ENCODE peak calls at places on chromosome 11, in four cellular contexts. Q is fibroblast of the aortic adventitia, O is psoas muscle, P is OCI-LY7. U is an unnamed sample.

GRCh38 chr11:35288817-35289541 is 130.4 kb downstream of the SLC1A2 start:
- DNase-seq in Q (peak; percentile 87), O (no peak), P (no peak), U (no peak)

GRCh38 chr11:15535414-15535813 is 420.7 kb downstream of the INSC start:
- DNase-seq in Q (no peak), O (no peak), P (no peak), U (no peak)

GRCh38 chr11:96054870-96055705 is 131.2 kb upstream of the MTMR2 start:
- DNase-seq in Q (peak; percentile 67), O (no peak), P (peak; percentile 54), U (no peak)

GRCh38 chr11:62810748-62811147 is 5.5 kb upstream of the NXF1 start:
- DNase-seq in Q (no peak), O (no peak), P (no peak), U (no peak)

GRCh38 chr11:119094816-119095065 is 6.9 kb downstream of the DPAGT1 start:
- DNase-seq in Q (peak; percentile 80), O (peak; percentile 94), P (no peak), U (peak; percentile 73)

GRCh38 chr11:78083036-78083435 is 3.4 kb upstream of the NDUFC2 start:
- DNase-seq in Q (peak; percentile 75), O (no peak), P (no peak), U (no peak)

GRCh38 chr11:31455177-31455576 is 54.2 kb downstream of the IMMP1L start:
- DNase-seq in Q (no peak), O (no peak), P (no peak), U (no peak)

GRCh38 chr11:108538022-108538424 is 39.8 kb upstream of the POGLUT3 start:
- DNase-seq in Q (no peak), O (no peak), P (no peak), U (no peak)

GRCh38 chr11:62025429-62026105 is 58.1 kb upstream of the FTH1 start:
- DNase-seq in Q (peak; percentile 97), O (peak; percentile 68), P (no peak), U (peak; percentile 68)

GRCh38 chr11:67640021-67640757 is 626 bp upstream of the TBX10 start:
- DNase-seq in Q (peak; percentile 58), O (peak; percentile 81), P (peak; percentile 82), U (peak; percentile 83)

GRCh38 chr11:83827940-83828554 is 541.9 kb upstream of the CCDC90B start:
- DNase-seq in Q (peak; percentile 60), O (no peak), P (peak; percentile 61), U (peak; percentile 16)

GRCh38 chr11:45737056-45737455 is 67.9 kb upstream of the SLC35C1 start:
- DNase-seq in Q (peak; percentile 5), O (no peak), P (no peak), U (no peak)

GRCh38 chr11:17639091-17639490 is 80.3 kb upstream of the MYOD1 start:
- DNase-seq in Q (no peak), O (no peak), P (no peak), U (no peak)

GRCh38 chr11:62671272-62671603 is 235 bp upstream of the UQCC3 start:
- DNase-seq in Q (no peak), O (no peak), P (no peak), U (no peak)

GRCh38 chr11:62145261-62145871 is 21.6 kb downstream of the INCENP start:
- DNase-seq in Q (no peak), O (no peak), P (no peak), U (no peak)

GRCh38 chr11:107490836-107491235 is 33.2 kb upstream of the CWF19L2 start:
- DNase-seq in Q (no peak), O (no peak), P (no peak), U (no peak)

GRCh38 chr11:120536797-120537169 is 25.2 kb downstream of the GRIK4 start:
- DNase-seq in Q (no peak), O (no peak), P (no peak), U (no peak)

GRCh38 chr11:84437129-84438123 is 1151.3 kb upstream of the CCDC90B start:
- DNase-seq in Q (peak; percentile 3), O (no peak), P (peak; percentile 15), U (peak; percentile 13)

GRCh38 chr11:68215524-68216170 is 2.6 kb upstream of the KMT5B start:
- DNase-seq in Q (no peak), O (no peak), P (no peak), U (no peak)

GRCh38 chr11:84103096-84103495 is 816.9 kb upstream of the CCDC90B start:
- DNase-seq in Q (no peak), O (no peak), P (no peak), U (no peak)

GRCh38 chr11:106063009-106063408 is 14.1 kb downstream of the KBTBD3 start:
- DNase-seq in Q (no peak), O (no peak), P (no peak), U (peak; percentile 16)

GRCh38 chr11:81237139-81237538 is 1496.5 kb downstream of the FAM181B start:
- DNase-seq in Q (peak; percentile 9), O (no peak), P (peak; percentile 19), U (no peak)

GRCh38 chr11:3089236-3090061 is 32.2 kb upstream of the CARS1 start:
- DNase-seq in Q (no peak), O (no peak), P (no peak), U (peak; percentile 31)

DNA sequence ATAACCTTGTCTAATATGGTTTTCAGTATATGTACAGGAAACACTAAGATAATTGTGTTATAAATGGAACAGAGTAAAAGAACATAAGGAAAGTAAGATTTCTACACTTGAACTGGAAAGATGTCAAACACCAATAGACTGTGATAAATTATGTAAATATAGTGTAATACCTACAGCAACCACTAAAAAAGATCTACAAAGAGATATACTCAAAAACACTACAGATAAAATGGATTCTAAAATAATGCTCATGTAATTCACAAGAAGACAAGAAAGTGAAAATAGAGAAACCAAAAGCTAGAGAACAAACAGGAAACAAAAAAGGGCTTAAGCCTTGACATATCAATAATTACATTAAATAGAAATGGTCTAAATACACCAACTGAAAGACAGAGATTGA is 30.9 kb downstream of the DEUP1 start:
- DNase-seq in Q (no peak), O (no peak), P (no peak), U (no peak)
- TF ChIP-seq CTCF in Q (no peak), O (peak; percentile 7), P (peak; percentile 44), U (no peak)

GRCh38 chr11:92382311-92382710 is 157.7 kb downstream of the FAT3 start:
- DNase-seq in Q (no peak), O (no peak), P (no peak), U (no peak)
- TF ChIP-seq CTCF in Q (no peak), O (no peak), P (no peak), U (no peak)

DNA sequence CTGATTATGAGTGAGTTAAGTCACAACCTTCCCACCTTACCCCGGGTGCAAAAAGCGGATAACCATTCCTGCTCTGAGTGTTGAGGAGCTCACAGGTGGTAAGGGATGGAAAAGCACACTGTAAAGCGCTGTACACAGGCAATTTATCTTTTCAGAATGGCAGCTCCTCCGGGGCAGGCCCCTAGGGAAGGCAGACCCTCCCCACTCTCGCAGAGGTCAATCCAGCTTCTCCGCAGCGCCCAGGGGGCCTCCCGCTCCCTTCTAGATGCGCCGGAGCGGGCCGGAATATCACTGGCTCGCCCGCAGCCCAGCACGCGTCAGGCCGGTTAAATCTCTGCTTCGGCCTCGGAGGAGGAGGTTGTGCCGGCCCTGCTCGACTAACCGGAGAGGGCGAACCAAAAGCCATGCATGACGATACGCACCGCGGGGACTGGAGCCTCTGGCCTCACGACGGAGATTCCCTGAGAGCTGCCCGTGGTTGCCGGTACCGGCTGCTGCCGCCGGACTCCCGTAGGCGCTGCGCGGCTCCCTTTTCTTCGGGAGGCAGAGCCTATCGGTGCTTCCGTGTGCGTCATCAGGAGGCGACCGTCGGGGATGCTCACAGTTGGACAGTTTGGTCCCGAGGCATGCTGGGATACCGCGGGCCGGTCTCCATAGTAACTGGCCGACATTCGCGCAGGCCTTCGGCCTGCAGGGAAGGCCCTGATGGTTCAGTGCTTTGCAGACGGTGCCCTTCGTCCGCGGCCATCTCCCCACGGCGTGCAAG is at the start of gene BRMS1:
- DNase-seq in Q (peak; percentile 97), O (peak; percentile 99), P (peak; percentile 96), U (peak; percentile 98)
- TF ChIP-seq CTCF in Q (peak; percentile 40), O (peak; percentile 28), P (no peak), U (no peak)

GRCh38 chr11:44315947-44316387 is 6.0 kb upstream of the ALX4 start:
- DNase-seq in Q (no peak), O (peak; percentile 68), P (no peak), U (no peak)
- TF ChIP-seq CTCF in Q (peak; percentile 13), O (no peak), P (no peak), U (no peak)

DNA sequence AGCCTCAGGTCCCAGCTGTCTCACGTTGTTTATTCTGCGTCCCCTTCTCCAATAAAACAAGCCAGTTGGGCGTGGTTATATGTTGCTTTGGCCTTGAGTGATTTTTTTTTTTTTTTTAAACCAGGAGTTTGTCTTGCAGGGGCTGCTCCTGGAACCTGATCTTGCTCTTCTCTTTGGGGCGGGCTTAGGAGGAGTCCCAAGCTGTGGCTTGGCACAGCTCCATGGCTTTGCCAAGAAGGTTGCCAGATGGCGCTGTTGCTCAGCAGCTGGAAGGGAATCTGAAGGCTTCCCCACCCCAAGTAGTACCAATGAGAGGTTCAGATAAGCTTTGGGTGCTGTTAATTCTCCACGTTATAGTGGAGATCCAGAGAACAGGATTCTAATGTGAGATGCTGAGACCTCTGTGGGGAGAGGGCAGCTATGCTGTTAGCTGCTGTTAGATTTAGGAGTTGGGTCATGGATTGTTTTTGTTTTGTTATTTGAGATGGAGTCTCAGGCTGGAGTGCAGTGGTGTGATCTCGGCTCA is 2.0 kb upstream of the FERMT3 start:
- DNase-seq in Q (peak; percentile 98), O (peak; percentile 92), P (peak; percentile 85), U (peak; percentile 86)
- TF ChIP-seq CTCF in Q (peak; percentile 62), O (peak; percentile 65), P (peak; percentile 90), U (peak; percentile 50)

GRCh38 chr11:8059030-8059429 is 22.0 kb upstream of the TUB start:
- DNase-seq in Q (no peak), O (no peak), P (no peak), U (no peak)

GRCh38 chr11:8055836-8056526 is 25.0 kb upstream of the TUB start:
- DNase-seq in Q (no peak), O (no peak), P (no peak), U (no peak)

GRCh38 chr11:8056810-8057463 is 24.1 kb upstream of the TUB start:
- DNase-seq in Q (peak; percentile 95), O (peak; percentile 82), P (no peak), U (no peak)

GRCh38 chr11:8058216-8058615 is 22.8 kb upstream of the TUB start:
- DNase-seq in Q (no peak), O (no peak), P (no peak), U (no peak)

GRCh38 chr11:8055111-8055835 is 25.7 kb upstream of the TUB start:
- DNase-seq in Q (no peak), O (no peak), P (no peak), U (no peak)
- TF ChIP-seq CTCF in Q (no peak), O (no peak), P (no peak), U (no peak)

GRCh38 chr11:130165601-130166456 is 6.2 kb downstream of the ST14 start:
- DNase-seq in Q (no peak), O (no peak), P (peak; percentile 84), U (no peak)

GRCh38 chr11:130162733-130163132 is 3.2 kb downstream of the ST14 start:
- DNase-seq in Q (no peak), O (no peak), P (peak; percentile 58), U (no peak)

GRCh38 chr11:130164221-130164570 is 4.6 kb downstream of the ST14 start:
- DNase-seq in Q (no peak), O (no peak), P (no peak), U (no peak)

GRCh38 chr11:130161441-130161840 is 1.9 kb downstream of the ST14 start:
- DNase-seq in Q (no peak), O (no peak), P (peak; percentile 57), U (no peak)

GRCh38 chr11:130163346-130164220 is 4.0 kb downstream of the ST14 start:
- DNase-seq in Q (no peak), O (no peak), P (peak; percentile 70), U (no peak)
- TF ChIP-seq CTCF in Q (no peak), O (no peak), P (peak; percentile 36), U (no peak)

GRCh38 chr11:77073328-77074001 is 6.7 kb downstream of the CAPN5 start:
- DNase-seq in Q (peak; percentile 94), O (peak; percentile 90), P (no peak), U (peak; percentile 32)
- TF ChIP-seq CTCF in Q (peak; percentile 86), O (peak; percentile 13), P (no peak), U (no peak)